ENCODE peak calls at places on chromosome 17, in five cellular contexts. J is HAP-1, Z is uterus, P is stomach, L is tibial artery. W is an unnamed sample.
A peak's percentile ranks its signal among the peaks of the same experiment; 100 is the strongest.

GRCh38 chr17:83095016-83095415 is 15.6 kb downstream of the METRNL start:
- DNase-seq in L (no peak), P (no peak), J (no peak), Z (no peak), W (no peak)

GRCh38 chr17:64107517-64108235 is 22.3 kb downstream of the ERN1 start:
- DNase-seq in L (no peak), J (no peak), P (no peak), Z (no peak), W (no peak)

GRCh38 chr17:59542960-59543635 is 22.3 kb upstream of the DHX40 start:
- DNase-seq in J (no peak), Z (no peak), P (no peak), L (no peak), W (no peak)

GRCh38 chr17:75779250-75779986 is 5.2 kb upstream of the UNK start:
- DNase-seq in Z (peak; percentile 97), J (peak; percentile 97), L (peak; percentile 99), P (peak; percentile 97), W (peak; percentile 97)

GRCh38 chr17:31581022-31581483 is 189.6 kb downstream of the RAB11FIP4 start:
- DNase-seq in J (no peak), L (peak; percentile 92), Z (peak; percentile 79), P (peak; percentile 90), W (no peak)

GRCh38 chr17:81272616-81273015 is 22.5 kb downstream of the SLC38A10 start:
- DNase-seq in J (no peak), Z (no peak), P (peak; percentile 84), L (no peak), W (no peak)

GRCh38 chr17:63962298-63962744 is 10.4 kb downstream of the SCN4A start:
- DNase-seq in Z (no peak), J (no peak), P (no peak), L (no peak), W (no peak)

GRCh38 chr17:29618272-29619065 is 4.2 kb downstream of the CORO6 start:
- DNase-seq in P (no peak), L (peak; percentile 61), Z (no peak), J (no peak), W (no peak)

GRCh38 chr17:32794533-32795246 is 82.2 kb downstream of the MYO1D start:
- DNase-seq in Z (no peak), J (no peak), L (no peak), P (no peak), W (peak; percentile 62)

GRCh38 chr17:44912763-44913544 is 2.3 kb downstream of the GFAP start:
- DNase-seq in J (no peak), Z (no peak), P (no peak), L (no peak), W (no peak)
- H3K4me3 ChIP-seq in J (no peak overlapping the region), Z (no peak overlapping the region), P (no peak overlapping the region), L (no peak overlapping the region), W (no peak overlapping the region)

GRCh38 chr17:44223574-44224046 is 4.1 kb upstream of the UBTF start:
- DNase-seq in J (no peak), Z (no peak), P (no peak), L (no peak), W (peak; percentile 73)
- H3K4me3 ChIP-seq in J (no peak overlapping the region), Z (no peak overlapping the region), P (no peak overlapping the region), L (no peak overlapping the region), W (no peak overlapping the region)

GRCh38 chr17:58153046-58153445 is 4.9 kb downstream of the OR4D1 start:
- DNase-seq in J (no peak), L (no peak), P (no peak), Z (no peak), W (no peak)

GRCh38 chr17:58161566-58161965 is 5.2 kb upstream of the OR4D2 start:
- DNase-seq in Z (no peak), P (no peak), L (no peak), J (no peak), W (no peak)

GRCh38 chr17:58158181-58158580 is 8.6 kb upstream of the OR4D2 start:
- DNase-seq in Z (no peak), J (no peak), P (no peak), L (no peak), W (no peak)

DNA sequence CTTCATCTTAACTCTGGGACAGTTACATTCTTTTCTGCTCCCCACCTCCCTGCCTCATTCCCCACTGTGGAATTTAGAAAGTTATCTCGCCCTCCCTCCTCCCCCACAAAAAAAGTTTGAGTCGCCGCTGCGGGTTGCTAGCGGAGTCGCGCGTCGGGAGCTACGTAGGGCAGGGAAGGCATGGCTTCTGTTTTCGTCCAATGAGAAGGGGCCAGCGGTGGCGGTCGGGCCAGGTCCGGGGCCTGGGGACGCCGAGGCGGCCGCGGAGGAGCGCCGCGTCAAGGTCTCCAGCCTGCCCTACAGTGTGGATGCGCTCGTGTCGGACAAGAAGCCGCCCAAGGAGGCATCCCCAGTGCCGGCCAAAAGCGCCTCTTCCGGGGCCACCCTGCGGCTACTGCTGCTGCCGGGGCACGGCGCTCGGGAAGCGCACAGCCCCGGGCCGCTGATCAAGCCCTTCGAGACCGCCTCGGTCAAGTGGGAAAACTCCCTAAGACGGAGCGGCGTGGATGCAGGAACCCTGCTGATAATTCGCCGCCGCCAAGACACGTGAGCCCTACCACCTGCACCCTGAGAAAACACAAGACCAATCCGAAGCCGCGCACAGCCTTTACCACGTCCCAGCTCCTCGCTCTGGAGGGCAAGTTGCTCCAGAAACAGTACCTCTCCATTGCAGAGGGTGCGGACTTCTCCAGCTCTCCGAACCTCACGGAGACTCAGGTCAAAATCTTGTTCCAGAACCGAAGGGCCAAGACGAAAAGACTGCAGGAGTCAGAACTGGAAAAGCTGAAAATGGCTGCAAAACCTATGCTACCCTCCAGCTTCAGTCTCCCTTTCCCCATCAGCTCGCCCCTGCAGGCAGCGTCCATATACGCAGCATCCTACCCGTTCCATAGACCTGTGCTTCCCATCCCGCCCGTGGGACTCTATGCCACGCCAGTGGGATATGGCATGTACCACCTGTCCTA is 8.9 kb downstream of the OR4D1 start:
- DNase-seq in J (peak; percentile 47), Z (no peak), P (no peak), L (no peak), W (peak; percentile 17)
- H3K4me3 ChIP-seq in J (peak overlapping the region; percentile 17), Z (no peak overlapping the region), P (peak overlapping the region; percentile 40), L (peak overlapping the region; percentile 42), W (peak overlapping the region; percentile 29)

DNA sequence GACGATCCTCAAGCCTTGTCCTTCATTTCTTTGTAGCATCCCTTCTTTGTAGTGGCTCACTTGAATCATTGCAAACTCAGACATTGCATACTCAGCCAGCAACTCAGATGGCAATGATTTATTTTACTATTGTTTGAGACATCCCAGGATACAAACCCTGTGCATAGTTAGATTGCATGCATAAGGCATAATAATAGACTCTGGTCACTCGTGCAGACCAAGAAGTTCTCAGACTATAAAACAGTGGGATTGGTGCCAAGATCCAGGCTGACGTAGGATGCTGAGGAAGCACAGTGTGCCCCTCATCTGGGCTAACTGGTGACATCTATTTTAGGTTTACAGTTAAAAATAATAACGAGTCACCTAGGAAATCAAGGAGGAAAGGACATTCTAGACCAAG is 142.3 kb downstream of the PMP22 start:
- DNase-seq in Z (no peak), L (no peak), P (no peak), J (no peak), W (no peak)
- H3K4me3 ChIP-seq in Z (no peak overlapping the region), L (no peak overlapping the region), P (no peak overlapping the region), J (no peak overlapping the region), W (no peak overlapping the region)

W was measured in colonic mucosa.